ENCODE peak calls at places on chromosomes 7 and 10, in seven cellular contexts. One of them, this sample, is unnamed.

GRCh38 chr7:45138433-45139267 is 18.9 kb upstream of the RAMP3 start:
- DNase-seq in AG04450: no peak
- DNase-seq in NCI-H345: no peak
- DNase-seq in hypothalamus: no peak
- DNase-seq in H54: no peak
- DNase-seq in HEK293T: no peak
- DNase-seq in mucosa of descending colon: no peak
- DNase-seq in this sample: no peak

GRCh38 chr7:12477620-12478019 is 74.0 kb upstream of the VWDE start:
- DNase-seq in mucosa of descending colon: no peak
- DNase-seq in AG04450: no peak
- DNase-seq in NCI-H345: no peak
- DNase-seq in H54: no peak
- DNase-seq in HEK293T: no peak
- DNase-seq in hypothalamus: no peak
- DNase-seq in this sample: no peak

GRCh38 chr7:27808626-27809025 is 68.7 kb downstream of the TAX1BP1 start:
- DNase-seq in NCI-H345: no peak
- DNase-seq in HEK293T: no peak
- DNase-seq in H54: peak
- DNase-seq in hypothalamus: no peak
- DNase-seq in mucosa of descending colon: no peak
- DNase-seq in AG04450: peak
- DNase-seq in this sample: no peak

GRCh38 chr10:4061441-4061951 is 276.5 kb upstream of the KLF6 start:
- DNase-seq in HEK293T: no peak
- DNase-seq in NCI-H345: no peak
- DNase-seq in AG04450: no peak
- DNase-seq in H54: no peak
- DNase-seq in hypothalamus: no peak
- DNase-seq in mucosa of descending colon: peak
- DNase-seq in this sample: no peak

GRCh38 chr10:43361532-43362190 is 9.8 kb upstream of the FXYD4 start:
- DNase-seq in HEK293T: no peak
- DNase-seq in mucosa of descending colon: no peak
- DNase-seq in AG04450: no peak
- DNase-seq in H54: no peak
- DNase-seq in NCI-H345: no peak
- DNase-seq in hypothalamus: no peak
- DNase-seq in this sample: no peak

GRCh38 chr10:95606922-95607321 is 45.8 kb upstream of the SORBS1 start:
- DNase-seq in AG04450: peak
- DNase-seq in mucosa of descending colon: no peak
- DNase-seq in hypothalamus: no peak
- DNase-seq in NCI-H345: no peak
- DNase-seq in HEK293T: no peak
- DNase-seq in H54: no peak
- DNase-seq in this sample: no peak

GRCh38 chr7:149819961-149820340 is 18.2 kb upstream of the ZNF862 start:
- DNase-seq in HEK293T: no peak
- DNase-seq in mucosa of descending colon: no peak
- DNase-seq in H54: no peak
- DNase-seq in hypothalamus: no peak
- DNase-seq in AG04450: no peak
- DNase-seq in NCI-H345: no peak
- DNase-seq in this sample: no peak

GRCh38 chr7:26155531-26156375 is 3.8 kb downstream of the NFE2L3 start:
- DNase-seq in mucosa of descending colon: no peak
- DNase-seq in hypothalamus: no peak
- DNase-seq in AG04450: no peak
- DNase-seq in HEK293T: no peak
- DNase-seq in NCI-H345: no peak
- DNase-seq in H54: peak
- DNase-seq in this sample: no peak

GRCh38 chr10:114347191-114347739 is 57.0 kb downstream of the AFAP1L2 start:
- DNase-seq in AG04450: no peak
- DNase-seq in mucosa of descending colon: no peak
- DNase-seq in NCI-H345: no peak
- DNase-seq in HEK293T: no peak
- DNase-seq in hypothalamus: no peak
- DNase-seq in H54: no peak
- DNase-seq in this sample: no peak

GRCh38 chr7:116170180-116170579 is 40.2 kb upstream of the TES start:
- DNase-seq in hypothalamus: no peak
- DNase-seq in HEK293T: no peak
- DNase-seq in mucosa of descending colon: no peak
- DNase-seq in AG04450: no peak
- DNase-seq in NCI-H345: no peak
- DNase-seq in H54: no peak
- DNase-seq in this sample: no peak

GRCh38 chr7:134065415-134065814 is 61.7 kb upstream of the LRGUK start:
- DNase-seq in mucosa of descending colon: no peak
- DNase-seq in H54: no peak
- DNase-seq in NCI-H345: no peak
- DNase-seq in hypothalamus: no peak
- DNase-seq in HEK293T: no peak
- DNase-seq in AG04450: no peak
- DNase-seq in this sample: no peak

GRCh38 chr10:23200997-23201652 is 9.0 kb downstream of the PTF1A start:
- DNase-seq in AG04450: no peak
- DNase-seq in H54: no peak
- DNase-seq in NCI-H345: no peak
- DNase-seq in mucosa of descending colon: no peak
- DNase-seq in HEK293T: no peak
- DNase-seq in hypothalamus: no peak
- DNase-seq in this sample: no peak

GRCh38 chr7:127135871-127136485 is 116.8 kb downstream of the GRM8 start:
- DNase-seq in hypothalamus: no peak
- DNase-seq in HEK293T: no peak
- DNase-seq in H54: no peak
- DNase-seq in AG04450: no peak
- DNase-seq in NCI-H345: no peak
- DNase-seq in mucosa of descending colon: no peak
- DNase-seq in this sample: no peak

GRCh38 chr10:76080991-76081390 is 649.6 kb downstream of the LRMDA start:
- DNase-seq in mucosa of descending colon: no peak
- DNase-seq in AG04450: no peak
- DNase-seq in hypothalamus: no peak
- DNase-seq in HEK293T: no peak
- DNase-seq in H54: peak
- DNase-seq in NCI-H345: no peak
- DNase-seq in this sample: no peak

GRCh38 chr10:72335394-72336258 is 19.1 kb downstream of the DNAJB12 start:
- DNase-seq in NCI-H345: no peak
- DNase-seq in hypothalamus: no peak
- DNase-seq in AG04450: no peak
- DNase-seq in H54: no peak
- DNase-seq in HEK293T: no peak
- DNase-seq in mucosa of descending colon: peak
- DNase-seq in this sample: no peak

GRCh38 chr7:15007507-15007906 is 105.0 kb upstream of the DGKB start:
- DNase-seq in AG04450: no peak
- DNase-seq in hypothalamus: no peak
- DNase-seq in NCI-H345: no peak
- DNase-seq in H54: no peak
- DNase-seq in HEK293T: peak
- DNase-seq in mucosa of descending colon: no peak
- DNase-seq in this sample: peak

GRCh38 chr10:94235470-94235869 is 127.3 kb downstream of the NOC3L start:
- DNase-seq in mucosa of descending colon: no peak
- DNase-seq in H54: no peak
- DNase-seq in AG04450: no peak
- DNase-seq in hypothalamus: no peak
- DNase-seq in NCI-H345: no peak
- DNase-seq in HEK293T: no peak
- DNase-seq in this sample: no peak